ENCODE peak calls at places on chromosomes 11 and 22, in eight cellular contexts. T, Q, H, X, V, S, C and Y are unnamed samples.

GRCh38 chr11:6062691-6063358 is 32.3 kb upstream of the OR56A1 start:
- DNase-seq in T (no peak), C (no peak), S (no peak), H (no peak), V (no peak), Q (no peak), X (no peak), Y (no peak)

GRCh38 chr22:21972293-21972779 is 10.3 kb downstream of the TOP3B start:
- DNase-seq in V (peak; percentile 100), H (no peak), T (peak; percentile 14), C (no peak), Q (peak; percentile 36), X (no peak), S (no peak), Y (peak; percentile 64)

GRCh38 chr11:119694334-119694733 is 34.7 kb downstream of the NECTIN1 start:
- DNase-seq in V (no peak), X (no peak), T (peak; percentile 21), C (no peak), H (no peak), Q (no peak), S (peak; percentile 63), Y (peak; percentile 6)

GRCh38 chr22:24592144-24592845 is 578 bp downstream of the LRRC75B start:
- DNase-seq in H (no peak), X (no peak), Q (peak; percentile 75), T (peak; percentile 32), C (no peak), S (no peak), V (no peak), Y (peak; percentile 42)

GRCh38 chr11:4826425-4826824 is 5.3 kb downstream of the OR51F2 start:
- DNase-seq in Q (no peak), X (no peak), C (peak; percentile 70), V (no peak), T (no peak), S (no peak), H (no peak), Y (no peak)

GRCh38 chr11:35030716-35031213 is 108.2 kb upstream of the CD44 start:
- DNase-seq in X (peak; percentile 45), H (peak; percentile 87), C (no peak), S (no peak), T (peak; percentile 91), Q (peak; percentile 49), V (peak; percentile 54), Y (peak; percentile 55)

GRCh38 chr11:73521621-73522020 is 76.3 kb downstream of the FAM168A start:
- DNase-seq in C (no peak), S (no peak), T (peak; percentile 13), V (no peak), X (no peak), H (peak; percentile 68), Q (no peak), Y (no peak)

GRCh38 chr11:121198491-121198890 is 94.1 kb upstream of the SC5D start:
- DNase-seq in V (no peak), S (no peak), Q (no peak), H (no peak), X (no peak), T (no peak), C (no peak), Y (no peak)

GRCh38 chr22:22772396-22772795 is 115.2 kb upstream of the IGLL5 start:
- DNase-seq in H (no peak), X (no peak), S (no peak), V (no peak), Q (no peak), C (no peak), T (no peak), Y (no peak)

GRCh38 chr22:35317680-35318290 is 18.1 kb downstream of the TOM1 start:
- DNase-seq in T (no peak), C (no peak), S (no peak), V (no peak), H (no peak), X (no peak), Q (no peak), Y (no peak)

GRCh38 chr11:65743928-65744698 is 23.5 kb upstream of the RNASEH2C start:
- DNase-seq in C (no peak), X (no peak), S (peak; percentile 49), Q (peak; percentile 68), H (peak; percentile 62), V (peak; percentile 32), T (peak; percentile 76), Y (no peak)

GRCh38 chr22:19941365-19942070 is at the start of the genes COMT and TXNRD2:
- DNase-seq in C (peak; percentile 54), H (no peak), Q (peak; percentile 66), V (peak; percentile 100), T (peak; percentile 46), X (peak; percentile 41), S (peak; percentile 81), Y (peak; percentile 90)

GRCh38 chr22:21849489-21849888 is 18.0 kb downstream of the MAPK1 start:
- DNase-seq in C (no peak), H (no peak), S (no peak), V (no peak), T (no peak), X (no peak), Q (no peak), Y (no peak)

GRCh38 chr11:19603771-19604170 is 108.9 kb upstream of the NAV2 start:
- DNase-seq in S (no peak), C (no peak), H (no peak), Q (no peak), V (no peak), T (no peak), X (no peak), Y (no peak)

GRCh38 chr11:73977856-73978519 is 4.7 kb downstream of the UCP2 start:
- DNase-seq in C (no peak), S (no peak), V (no peak), T (no peak), H (no peak), Q (no peak), X (no peak), Y (no peak)

GRCh38 chr11:114102993-114103896 is 43.7 kb downstream of the ZBTB16 start:
- DNase-seq in C (no peak), H (no peak), S (no peak), Q (no peak), X (no peak), V (no peak), T (no peak), Y (no peak)

GRCh38 chr11:32374261-32374711 is 61.1 kb downstream of the WT1 start:
- DNase-seq in X (peak; percentile 6), V (peak; percentile 75), S (no peak), T (peak; percentile 66), Q (peak; percentile 87), C (no peak), H (peak; percentile 19), Y (peak; percentile 73)

GRCh38 chr11:130163346-130164220 is 4.0 kb downstream of the ST14 start:
- DNase-seq in T (peak; percentile 19), S (peak; percentile 80), V (peak; percentile 49), X (no peak), C (no peak), H (no peak), Q (no peak), Y (no peak)

GRCh38 chr11:72155751-72156150 is 20.2 kb downstream of the FOLR3 start:
- DNase-seq in H (no peak), T (no peak), X (no peak), C (no peak), S (no peak), Q (no peak), V (no peak), Y (no peak)

GRCh38 chr11:131691558-131692041 is 321.2 kb downstream of the NTM start:
- DNase-seq in V (peak; percentile 79), H (no peak), T (no peak), S (no peak), Q (peak; percentile 39), C (no peak), X (no peak), Y (peak; percentile 48)

GRCh38 chr22:50112151-50113118 is 22.6 kb downstream of the MOV10L1 start:
- DNase-seq in T (no peak), V (no peak), S (no peak), Q (no peak), X (no peak), C (no peak), H (no peak), Y (no peak)

GRCh38 chr22:46757104-46757503 is 5.3 kb upstream of the TBC1D22A start:
- DNase-seq in H (no peak), X (no peak), T (no peak), S (no peak), V (no peak), C (no peak), Q (no peak), Y (no peak)

GRCh38 chr22:25027052-25027525 is 74.6 kb downstream of the KIAA1671 start:
- DNase-seq in S (no peak), H (no peak), Q (no peak), C (no peak), X (no peak), T (no peak), V (no peak), Y (no peak)

DNA sequence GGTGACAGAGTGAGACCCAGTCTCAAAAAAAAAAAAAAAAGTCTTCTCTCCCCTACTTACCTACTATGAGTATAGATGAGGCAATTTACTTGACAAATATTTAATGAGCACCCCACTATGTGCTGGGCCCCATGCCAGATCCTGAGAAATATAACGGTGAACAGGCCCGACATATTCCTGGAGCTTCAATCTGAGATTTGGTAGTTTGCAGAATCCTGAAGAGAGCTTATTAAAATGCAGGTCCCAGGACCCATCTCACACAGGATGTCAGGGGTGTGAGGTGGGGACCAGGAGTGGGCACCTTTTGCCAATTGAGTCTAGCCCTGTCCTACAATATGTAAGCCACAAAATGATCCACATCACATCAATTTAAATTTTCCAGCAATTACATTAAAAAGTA is 44.0 kb downstream of the KCNJ4 start:
- DNase-seq in X (no peak), H (no peak), C (no peak), V (no peak), T (no peak), Q (no peak), S (no peak), Y (no peak)
- TF ChIP-seq POLR2A in X (no peak), H (no peak), C (no peak), V (no peak), T (no peak), Q (no peak), S (no peak), Y (no peak)

GRCh38 chr11:15764948-15765347 is 591.4 kb downstream of the SOX6 start:
- DNase-seq in H (no peak), V (no peak), S (no peak), T (no peak), X (no peak), C (no peak), Q (no peak), Y (no peak)
- TF ChIP-seq POLR2A in H (no peak), V (no peak), S (no peak), T (no peak), X (no peak), C (no peak), Q (no peak), Y (no peak)

DNA sequence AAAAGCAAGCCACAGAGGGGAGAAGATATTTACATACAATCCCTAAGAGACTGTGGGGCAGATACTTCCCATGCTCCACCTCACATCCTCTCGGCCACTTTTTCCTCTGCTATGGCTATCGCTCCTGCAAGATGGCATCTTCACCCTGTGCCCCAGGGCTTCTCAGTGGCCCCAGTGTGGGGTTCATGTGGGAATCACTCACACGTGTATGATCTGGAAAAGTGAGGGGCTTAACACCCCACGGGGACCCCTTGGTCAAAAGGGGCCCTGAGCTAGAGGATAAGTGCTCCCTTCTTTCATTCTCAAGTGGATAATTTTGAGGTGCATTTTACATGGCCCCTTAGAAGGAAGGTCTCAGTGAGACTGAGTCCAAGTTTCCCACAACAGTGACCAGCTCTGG is 28.7 kb downstream of the C11orf58 start:
- DNase-seq in V (no peak), Q (no peak), S (no peak), T (no peak), X (peak; percentile 0), H (no peak), C (no peak), Y (no peak)
- TF ChIP-seq POLR2A in V (no peak), Q (no peak), S (no peak), T (no peak), X (no peak), H (no peak), C (no peak), Y (no peak)

GRCh38 chr11:115921986-115922385 is 417.8 kb upstream of the CADM1 start:
- DNase-seq in C (no peak), T (no peak), S (no peak), X (no peak), H (no peak), Q (no peak), V (no peak), Y (no peak)
- TF ChIP-seq POLR2A in C (no peak), T (no peak), S (no peak), X (no peak), H (no peak), Q (no peak), V (no peak), Y (no peak)